ENCODE peak calls at places on chromosomes 6 and 20, in five cellular contexts. X, M, R, N and G are unnamed samples.

GRCh38 chr20:32006053-32006452 is 4.2 kb upstream of the CCM2L start:
- DNase-seq in X (no peak), M (no peak), R (no peak), N (no peak), G (no peak)

GRCh38 chr6:3738381-3739131 is 13.0 kb downstream of the PXDC1 start:
- DNase-seq in X (no peak), M (no peak), R (no peak), N (no peak), G (no peak)

GRCh38 chr6:154441995-154442310 is 68.5 kb downstream of the CNKSR3 start:
- DNase-seq in X (no peak), M (no peak), R (no peak), N (no peak), G (no peak)

GRCh38 chr20:13775867-13776266 is 8.9 kb downstream of the ESF1 start:
- DNase-seq in X (no peak), M (no peak), R (no peak), N (no peak), G (no peak)

GRCh38 chr20:51137461-51137860 is 114.6 kb upstream of the KCNG1 start:
- DNase-seq in X (no peak), M (no peak), R (no peak), N (no peak), G (no peak)

GRCh38 chr6:27157461-27158315 is 89.8 kb upstream of the PRSS16 start:
- DNase-seq in X (no peak), M (peak), R (no peak), N (no peak), G (no peak)

GRCh38 chr6:107576852-107577251 is 86.9 kb downstream of the SOBP start:
- DNase-seq in X (peak), M (no peak), R (no peak), N (no peak), G (no peak)

GRCh38 chr6:92888316-92888715 is 531.0 kb downstream of the EPHA7 start:
- DNase-seq in X (no peak), M (no peak), R (no peak), N (no peak), G (no peak)

GRCh38 chr6:111623046-111623718 is 17.5 kb upstream of the TRAF3IP2 start:
- DNase-seq in X (no peak), M (no peak), R (no peak), N (no peak), G (no peak)

GRCh38 chr6:26272171-26272631 is 92.8 kb upstream of the BTN3A2 start:
- DNase-seq in X (no peak), M (peak), R (no peak), N (no peak), G (no peak)

GRCh38 chr6:36915599-36915998 is 29.8 kb downstream of the C6orf89 start:
- DNase-seq in X (no peak), M (no peak), R (no peak), N (no peak), G (no peak)

GRCh38 chr6:36914227-36914794 is 28.6 kb downstream of the C6orf89 start:
- DNase-seq in X (peak), M (peak), R (no peak), N (peak), G (no peak)

GRCh38 chr6:36913082-36913481 is 27.3 kb downstream of the C6orf89 start:
- DNase-seq in X (no peak), M (no peak), R (no peak), N (no peak), G (no peak)

GRCh38 chr6:36911946-36912555 is 26.3 kb downstream of the C6orf89 start:
- DNase-seq in X (no peak), M (no peak), R (no peak), N (no peak), G (no peak)

DNA sequence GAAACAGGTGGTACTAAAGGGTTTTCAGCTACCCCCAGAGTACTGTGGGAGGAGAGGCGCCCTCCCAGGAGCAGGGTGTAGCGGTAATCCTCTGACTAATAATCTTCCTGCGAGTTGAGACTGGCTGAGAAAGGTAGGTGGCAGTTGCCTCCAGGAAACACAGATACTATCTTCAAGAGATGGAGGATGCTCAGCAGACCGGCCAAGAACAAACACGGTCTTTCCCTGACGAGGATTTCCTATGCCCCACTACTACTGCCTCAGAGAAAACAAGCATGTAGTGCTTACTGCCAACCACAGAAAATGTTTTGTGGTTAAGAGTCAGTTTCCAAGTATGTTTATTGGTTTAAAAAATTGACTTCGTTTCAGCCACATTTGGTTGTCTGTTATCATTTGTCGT is 26.8 kb downstream of the C6orf89 start:
- DNase-seq in X (peak), M (no peak), R (no peak), N (peak), G (peak)
- TF ChIP-seq CTCF in X (peak), M (no peak), R (no peak), N (no peak), G (no peak)

GRCh38 chr6:117477988-117478852 is 4.3 kb upstream of the DCBLD1 start:
- DNase-seq in X (peak), M (no peak), R (no peak), N (no peak), G (no peak)
- TF ChIP-seq CTCF in X (no peak), M (no peak), R (no peak), N (no peak), G (no peak)

DNA sequence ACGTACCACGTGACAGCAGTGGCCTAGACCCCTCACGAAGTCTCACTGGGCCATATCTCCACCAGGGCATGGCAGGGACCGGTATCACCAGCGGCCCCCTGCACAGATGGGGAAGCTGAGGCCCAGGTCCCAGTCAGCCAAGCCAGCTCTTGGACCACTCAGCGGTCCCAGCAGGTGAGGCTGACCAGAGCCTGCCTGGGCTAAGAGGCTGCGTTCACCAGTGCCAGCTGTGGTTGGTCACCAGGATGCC is 2.6 kb upstream of the MRGBP start:
- DNase-seq in X (peak), M (no peak), R (no peak), N (no peak), G (no peak)
- TF ChIP-seq CTCF in X (no peak), M (no peak), R (no peak), N (no peak), G (no peak)

GRCh38 chr6:136350914-136351313 is 61.3 kb upstream of the BCLAF1 start:
- DNase-seq in X (no peak), M (no peak), R (no peak), N (no peak), G (no peak)
- TF ChIP-seq CTCF in X (no peak), M (no peak), R (no peak), N (no peak), G (no peak)

DNA sequence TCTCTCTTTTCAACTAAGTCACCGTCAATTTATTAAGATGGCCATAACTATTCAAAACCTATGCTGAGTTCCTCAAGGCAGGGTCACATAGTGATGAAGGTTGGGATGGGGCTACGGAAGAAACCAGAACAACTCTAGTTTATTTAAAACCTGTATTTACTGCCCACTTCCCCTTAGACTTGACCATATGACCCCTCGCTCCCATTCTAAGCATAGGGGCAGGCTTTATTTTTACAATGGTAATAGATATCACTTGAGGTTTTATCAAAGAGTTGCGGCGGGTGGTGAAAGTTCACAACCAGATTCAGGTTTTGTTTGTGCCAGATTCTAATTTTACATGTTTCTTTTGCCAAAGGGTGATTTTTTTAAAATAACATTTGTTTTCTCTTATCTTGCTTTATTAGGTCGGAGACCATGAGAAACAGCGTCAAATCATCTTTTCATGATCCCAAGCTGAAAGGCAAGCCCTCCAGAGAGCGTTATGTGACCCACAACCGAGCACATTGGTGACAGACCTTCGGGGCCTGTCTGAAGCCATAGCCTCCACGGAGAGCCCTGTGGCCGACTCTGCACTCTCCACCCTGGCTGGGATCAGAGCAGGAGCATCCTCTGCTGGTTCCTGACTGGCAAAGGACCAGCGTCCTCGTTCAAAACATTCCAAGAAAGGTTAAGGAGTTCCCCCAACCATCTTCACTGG is 5.5 kb downstream of the EDN1 start:
- DNase-seq in X (no peak), M (no peak), R (no peak), N (no peak), G (no peak)
- TF ChIP-seq CTCF in X (no peak), M (no peak), R (no peak), N (no peak), G (no peak)

DNA sequence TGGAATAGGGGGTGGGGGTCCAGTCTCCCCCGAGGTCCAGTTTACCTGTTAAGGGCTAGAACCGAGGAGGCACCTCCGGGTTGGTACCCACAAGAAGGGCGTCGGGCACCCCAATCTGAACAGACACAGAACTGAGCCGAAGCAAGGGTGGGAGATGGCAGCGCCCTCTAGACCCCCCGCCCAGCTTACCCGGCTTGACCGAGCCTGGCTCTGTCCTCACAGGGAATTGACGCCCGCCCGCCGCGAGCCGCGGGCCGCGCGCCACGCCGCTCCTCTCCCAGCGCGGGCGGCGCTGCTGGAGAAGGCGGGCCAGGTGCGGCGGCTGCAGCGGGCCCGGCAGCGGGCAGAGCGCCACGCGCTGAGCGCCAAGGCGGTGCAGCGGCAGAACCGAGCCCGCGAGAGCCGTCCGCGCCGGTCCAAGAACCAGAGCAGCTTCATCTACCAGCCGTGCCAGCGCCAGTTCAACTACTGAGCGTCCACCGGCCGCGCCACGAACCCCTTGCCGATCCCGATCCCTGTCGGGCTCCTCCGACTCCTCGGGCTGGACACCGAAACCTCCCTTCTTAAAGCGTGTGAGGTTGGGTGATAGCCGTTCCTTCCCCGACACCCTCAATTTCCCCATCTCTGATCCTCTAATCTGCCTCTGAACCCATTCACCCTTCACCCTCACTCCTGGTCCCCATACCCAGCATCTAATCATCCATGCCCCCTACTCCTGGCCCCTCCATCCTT is 5.9 kb downstream of the TP53INP2 start:
- DNase-seq in X (peak), M (no peak), R (no peak), N (no peak), G (peak)
- TF ChIP-seq CTCF in X (peak), M (no peak), R (no peak), N (no peak), G (peak)

GRCh38 chr6:149934249-149935156 is 7.3 kb upstream of the ULBP2 start:
- DNase-seq in X (no peak), M (peak), R (no peak), N (peak), G (peak)
- TF ChIP-seq CTCF in X (peak), M (peak), R (peak), N (peak), G (peak)

GRCh38 chr6:75543311-75543710 is 49.7 kb upstream of the FILIP1 start:
- DNase-seq in X (no peak), M (no peak), R (no peak), N (no peak), G (no peak)

GRCh38 chr6:75550544-75551167 is 51.0 kb upstream of the SENP6 start:
- DNase-seq in X (no peak), M (no peak), R (no peak), N (peak), G (no peak)

GRCh38 chr6:75551367-75551952 is 50.2 kb upstream of the SENP6 start:
- DNase-seq in X (no peak), M (no peak), R (no peak), N (no peak), G (no peak)

DNA sequence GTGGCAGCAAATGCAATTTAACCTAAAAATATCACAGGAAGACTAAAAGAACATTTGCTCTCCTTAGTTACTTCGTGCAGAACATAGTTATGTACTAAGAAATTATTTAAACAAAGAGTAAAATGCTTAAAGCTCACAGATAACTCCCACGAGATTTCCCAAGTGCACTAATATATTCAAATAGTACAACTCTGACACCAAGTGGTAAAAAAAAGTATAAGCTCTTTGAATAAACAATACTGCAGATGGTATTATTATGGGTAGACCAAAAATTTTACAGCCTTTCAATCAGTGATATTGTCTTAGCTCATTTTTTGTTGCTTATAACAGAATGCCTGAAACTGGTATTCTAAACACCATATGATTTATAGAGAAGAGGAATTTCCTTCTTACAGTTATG is 52.8 kb upstream of the FILIP1 start:
- DNase-seq in X (peak), M (no peak), R (no peak), N (peak), G (no peak)
- TF ChIP-seq CTCF in X (peak), M (no peak), R (no peak), N (no peak), G (peak)

GRCh38 chr20:460707-461106 is 1.6 kb downstream of the TBC1D20 start:
- DNase-seq in X (peak), M (peak), R (no peak), N (no peak), G (no peak)

GRCh38 chr20:458766-459165 is 3.6 kb downstream of the TBC1D20 start:
- DNase-seq in X (no peak), M (no peak), R (no peak), N (no peak), G (no peak)

GRCh38 chr20:461254-462198 is 807 bp downstream of the TBC1D20 start:
- DNase-seq in X (peak), M (no peak), R (no peak), N (no peak), G (no peak)

GRCh38 chr20:460180-460579 is 2.2 kb downstream of the TBC1D20 start:
- DNase-seq in X (no peak), M (no peak), R (no peak), N (no peak), G (no peak)

GRCh38 chr20:462199-462991 is at the start of gene TBC1D20:
- DNase-seq in X (peak), M (peak), R (no peak), N (peak), G (peak)
- TF ChIP-seq CTCF in X (no peak), M (peak), R (no peak), N (peak), G (peak)